ENCODE peak calls at places on chromosomes 1 and 21, in four cellular contexts. N is progenitor cell of endocrine pancreas, M is AG09319, K is WERI-Rb-1. Q is an unnamed sample.

GRCh38 chr1:107691542-107691941 is 273.4 kb downstream of the VAV3 start:
- DNase-seq in M (no peak), N (no peak), K (no peak), Q (no peak)

GRCh38 chr21:19228241-19228640 is 824.7 kb upstream of the TMPRSS15 start:
- DNase-seq in M (no peak), N (no peak), K (no peak), Q (no peak)

GRCh38 chr1:156638596-156638995 is 3.3 kb upstream of the BCAN start:
- DNase-seq in M (no peak), N (no peak), K (no peak), Q (peak)

GRCh38 chr1:74767490-74767889 is 34.5 kb downstream of the TYW3 start:
- DNase-seq in M (no peak), N (no peak), K (peak), Q (peak)

GRCh38 chr1:199646761-199647160 is 380.7 kb upstream of the NR5A2 start:
- DNase-seq in M (no peak), N (no peak), K (no peak), Q (no peak)

GRCh38 chr1:185010361-185010760 is 35.0 kb upstream of the RNF2 start:
- DNase-seq in M (no peak), K (no peak), N (no peak), Q (no peak)

GRCh38 chr1:48007044-48007443 is 9.9 kb upstream of the TRABD2B start:
- DNase-seq in N (no peak), K (peak), M (no peak), Q (peak)

GRCh38 chr21:45542667-45543370 is 579 bp upstream of the SLC19A1 start:
- DNase-seq in N (peak), K (no peak), M (no peak), Q (peak)

GRCh38 chr1:100362821-100363466 is 10.6 kb downstream of the CDC14A start:
- DNase-seq in K (peak), M (no peak), N (no peak), Q (peak)

GRCh38 chr1:207025144-207025880 is 7.2 kb downstream of the C1orf116 start:
- DNase-seq in K (no peak), M (no peak), N (no peak), Q (no peak)

DNA sequence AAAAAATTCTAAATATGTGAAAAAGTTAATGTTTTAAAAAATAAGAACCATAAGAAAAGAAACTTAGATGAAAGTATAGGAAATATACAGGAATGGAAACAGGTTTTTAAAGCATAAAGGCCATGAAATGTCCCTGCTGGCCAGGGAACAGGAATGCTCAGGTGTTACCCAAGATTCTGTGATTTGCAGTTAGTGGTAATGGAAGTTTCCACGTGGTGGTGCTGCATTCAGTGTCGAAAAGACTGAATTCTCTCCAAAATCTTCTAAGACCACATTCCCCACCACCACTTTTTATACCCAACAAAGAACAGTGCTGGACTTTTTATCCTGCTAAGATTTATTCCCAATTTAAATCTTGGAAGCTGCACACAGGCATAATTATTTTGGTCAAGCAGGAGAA is 126.2 kb downstream of the PRRX1 start:
- DNase-seq in N (no peak), K (no peak), M (no peak), Q (no peak)
- TF ChIP-seq CTCF in N (no peak), K (no peak), M (peak), Q (no peak)

GRCh38 chr1:179955318-179955638 is 668 bp downstream of the CEP350 start:
- DNase-seq in M (no peak), K (no peak), N (no peak), Q (peak)
- TF ChIP-seq CTCF in M (no peak), K (no peak), N (no peak), Q (no peak)

GRCh38 chr1:167447521-167448136 is 70.7 kb downstream of the CD247 start:
- DNase-seq in N (no peak), K (no peak), M (no peak), Q (no peak)
- TF ChIP-seq CTCF in N (no peak), K (no peak), M (no peak), Q (no peak)

DNA sequence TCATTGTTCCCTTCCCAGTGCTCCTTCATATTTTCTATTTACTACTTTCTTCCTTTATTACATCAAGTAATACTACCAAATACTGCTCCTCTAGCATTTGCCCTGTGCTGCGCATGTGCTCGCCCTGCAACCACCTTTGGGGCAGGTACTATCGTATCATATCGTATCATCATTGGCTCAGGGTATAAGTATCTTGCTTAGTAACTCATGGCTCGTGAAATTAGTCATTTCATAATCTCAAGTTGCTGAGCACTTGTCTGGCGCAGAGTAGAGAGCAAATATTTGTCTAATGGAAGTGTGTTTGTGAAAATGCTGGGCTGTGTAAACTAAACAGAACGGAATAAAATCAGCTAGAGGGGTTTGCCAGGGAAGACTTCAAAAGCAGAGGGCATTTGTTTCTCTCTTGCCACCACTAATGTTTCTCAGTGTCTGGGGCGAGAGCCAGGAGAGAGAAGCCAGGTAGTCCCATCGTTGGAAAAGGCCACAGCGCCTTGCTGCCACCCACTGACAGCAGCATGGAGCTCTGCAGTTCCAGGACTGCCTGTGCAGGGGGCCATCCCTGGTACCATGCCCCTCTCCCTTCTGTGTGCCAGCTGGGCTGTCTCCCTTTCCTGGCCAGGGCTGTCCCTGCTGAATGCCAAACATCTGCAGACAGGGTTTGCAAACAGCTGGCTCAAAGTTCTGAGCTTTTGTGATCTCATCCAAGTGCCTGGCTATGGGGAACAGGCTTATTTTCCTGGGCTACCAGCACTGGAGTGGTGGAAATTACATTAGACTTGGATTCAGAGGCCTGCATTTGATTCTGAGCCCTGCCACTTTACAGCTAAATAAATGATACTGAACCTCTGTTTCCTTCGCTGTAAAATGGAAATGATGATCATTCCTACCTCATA is 19.9 kb upstream of the CPT2 start:
- DNase-seq in K (peak), M (no peak), N (no peak), Q (peak)
- TF ChIP-seq CTCF in K (peak), M (peak), N (no peak), Q (no peak)

GRCh38 chr1:41393993-41394392 is 32.8 kb downstream of the FOXO6 start:
- DNase-seq in K (no peak), N (no peak), M (no peak), Q (no peak)

GRCh38 chr1:41394405-41394804 is 33.2 kb downstream of the FOXO6 start:
- DNase-seq in N (no peak), K (no peak), M (no peak), Q (no peak)

GRCh38 chr1:41395599-41395956 is 34.3 kb downstream of the FOXO6 start:
- DNase-seq in M (no peak), N (no peak), K (no peak), Q (no peak)

GRCh38 chr1:41396084-41396483 is 34.9 kb downstream of the FOXO6 start:
- DNase-seq in M (no peak), K (no peak), N (no peak), Q (no peak)

DNA sequence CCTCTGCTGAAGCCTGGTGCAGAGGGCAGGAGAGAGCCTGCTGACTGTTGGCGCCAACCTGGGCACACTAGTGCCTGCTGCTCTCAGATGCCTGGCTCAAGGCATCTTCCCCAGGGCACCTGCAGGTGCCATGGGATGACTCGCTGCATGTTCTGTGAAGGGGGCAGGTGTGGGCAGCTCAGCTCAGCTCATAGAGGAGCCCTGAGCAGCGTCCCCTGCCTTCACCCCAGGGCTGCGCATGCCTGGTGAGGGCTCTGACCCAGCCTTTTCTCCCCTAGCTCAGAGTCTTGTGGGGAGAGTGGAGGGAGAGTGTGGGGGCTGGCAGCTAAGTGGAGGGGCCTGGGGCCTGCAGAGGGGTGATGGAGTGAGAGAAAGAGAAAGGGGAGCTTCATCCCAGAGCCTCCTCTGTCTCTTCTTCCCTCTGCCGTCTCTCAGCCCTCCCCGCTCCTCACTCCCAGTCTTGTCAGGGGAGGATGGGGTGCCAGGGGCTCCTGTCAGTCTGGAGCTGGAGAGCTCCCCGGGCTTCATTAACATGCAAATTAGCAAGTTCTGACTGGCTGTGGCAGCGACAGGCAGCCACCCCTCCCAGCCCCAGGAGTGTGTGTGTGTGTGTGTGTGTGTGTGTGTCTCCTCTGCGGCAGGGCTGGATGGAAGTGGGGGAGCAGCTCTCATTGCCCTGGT is 33.8 kb downstream of the FOXO6 start:
- DNase-seq in N (no peak), K (peak), M (no peak), Q (no peak)
- TF ChIP-seq CTCF in N (peak), K (peak), M (no peak), Q (no peak)